ENCODE peak calls at places on chromosomes 7 and 10, in eight cellular contexts. J is NB4, N is left ventricle myocardium inferior, B is HAP-1, X is HepG2, P is Peyer's patch, M is heart right ventricle, W is NT2/D1. O is an unnamed sample.
A peak's percentile ranks its signal among the peaks of the same experiment; 100 is the strongest.

GRCh38 chr7:101112233-101112632 is 14.7 kb upstream of the SERPINE1 start:
- DNase-seq in J (no peak), N (peak; percentile 77), B (no peak), X (no peak), P (no peak), M (peak; percentile 85), W (no peak), O (peak; percentile 100)

GRCh38 chr10:29876008-29876555 is 183.3 kb downstream of the JCAD start:
- DNase-seq in J (no peak), N (no peak), B (no peak), X (no peak), P (no peak), M (no peak), W (no peak), O (no peak)

GRCh38 chr10:7876541-7877127 is 58.3 kb downstream of the TAF3 start:
- DNase-seq in J (no peak), N (no peak), B (no peak), X (no peak), P (no peak), M (no peak), W (no peak), O (no peak)

GRCh38 chr7:130157700-130158099 is 47.5 kb downstream of the TMEM209 start:
- DNase-seq in J (no peak), N (no peak), B (no peak), X (no peak), P (no peak), M (no peak), W (no peak), O (no peak)

GRCh38 chr7:77799078-77799964 is 748 bp downstream of the PHTF2 start:
- DNase-seq in J (peak; percentile 84), N (peak; percentile 36), B (peak; percentile 76), X (no peak), P (peak; percentile 49), M (peak; percentile 42), W (peak; percentile 13), O (peak; percentile 40)

GRCh38 chr10:100730739-100731602 is 14.4 kb upstream of the PAX2 start:
- DNase-seq in J (peak; percentile 73), N (no peak), B (no peak), X (peak; percentile 5), P (no peak), M (no peak), W (no peak), O (peak; percentile 31)

GRCh38 chr10:3090914-3091313 is 23.6 kb downstream of the PFKP start:
- DNase-seq in J (no peak), N (peak; percentile 60), B (no peak), X (peak; percentile 17), P (no peak), M (peak; percentile 61), W (no peak), O (peak; percentile 75)

GRCh38 chr10:17227367-17228080 is 517 bp upstream of the VIM start:
- DNase-seq in J (peak; percentile 42), N (no peak), B (peak; percentile 42), X (no peak), P (no peak), M (no peak), W (no peak), O (peak; percentile 64)

GRCh38 chr10:129978980-129979379 is 14.9 kb upstream of the EBF3 start:
- DNase-seq in J (no peak), N (no peak), B (no peak), X (no peak), P (no peak), M (no peak), W (no peak), O (no peak)

GRCh38 chr10:6567894-6568293 is 12.2 kb downstream of the PRKCQ start:
- DNase-seq in J (no peak), N (no peak), B (no peak), X (no peak), P (no peak), M (no peak), W (no peak), O (no peak)

GRCh38 chr10:86325158-86325557 is 41.4 kb downstream of the GRID1 start:
- DNase-seq in J (no peak), N (no peak), B (no peak), X (no peak), P (no peak), M (no peak), W (no peak), O (no peak)

GRCh38 chr10:27816305-27816704 is 70.7 kb upstream of the MKX start:
- DNase-seq in J (no peak), N (no peak), B (no peak), X (no peak), P (no peak), M (no peak), W (no peak), O (no peak)

GRCh38 chr10:86655596-86655995 is 1.2 kb downstream of the OPN4 start:
- DNase-seq in J (no peak), N (no peak), B (no peak), X (no peak), P (no peak), M (no peak), W (no peak), O (no peak)

GRCh38 chr10:14062528-14063260 is 268.0 kb downstream of the FRMD4A start:
- DNase-seq in J (peak; percentile 14), N (no peak), B (no peak), X (no peak), P (no peak), M (no peak), W (no peak), O (peak; percentile 21)

GRCh38 chr7:80412842-80413241 is 99.0 kb downstream of the GNAT3 start:
- DNase-seq in J (no peak), N (no peak), B (no peak), X (no peak), P (no peak), M (no peak), W (no peak), O (no peak)

GRCh38 chr7:2036786-2037185 is 196.0 kb downstream of the MAD1L1 start:
- DNase-seq in J (no peak), N (peak; percentile 3), B (no peak), X (no peak), P (no peak), M (no peak), W (no peak), O (no peak)

GRCh38 chr7:2038876-2039728 is 193.6 kb downstream of the MAD1L1 start:
- DNase-seq in J (no peak), N (peak; percentile 9), B (no peak), X (no peak), P (no peak), M (no peak), W (no peak), O (peak; percentile 23)

GRCh38 chr7:2037301-2037804 is 195.4 kb downstream of the MAD1L1 start:
- DNase-seq in J (no peak), N (peak; percentile 11), B (no peak), X (no peak), P (no peak), M (no peak), W (no peak), O (no peak)

GRCh38 chr7:2040201-2040892 is 192.4 kb downstream of the MAD1L1 start:
- DNase-seq in J (no peak), N (peak; percentile 6), B (no peak), X (no peak), P (no peak), M (no peak), W (no peak), O (no peak)

GRCh38 chr7:2037805-2038635 is 194.7 kb downstream of the MAD1L1 start:
- DNase-seq in J (no peak), N (peak; percentile 53), B (no peak), X (no peak), P (no peak), M (peak; percentile 50), W (no peak), O (peak; percentile 30)
- H3K4me3 ChIP-seq in J (no peak overlapping the region), N (peak overlapping the region; percentile 56), B (no peak overlapping the region), X (no peak overlapping the region), P (peak overlapping the region; percentile 40), M (peak overlapping the region; percentile 46), W (no peak overlapping the region), O (no peak overlapping the region)

GRCh38 chr10:117346574-117346973 is 28.7 kb downstream of the PDZD8 start:
- DNase-seq in J (no peak), N (no peak), B (no peak), X (no peak), P (no peak), M (no peak), W (no peak), O (no peak)
- H3K4me3 ChIP-seq in J (no peak overlapping the region), N (no peak overlapping the region), B (no peak overlapping the region), X (no peak overlapping the region), P (no peak overlapping the region), M (no peak overlapping the region), W (no peak overlapping the region), O (no peak overlapping the region)

GRCh38 chr7:151114151-151115090 is 28.1 kb downstream of the AGAP3 start:
- DNase-seq in J (no peak), N (no peak), B (no peak), X (no peak), P (no peak), M (no peak), W (no peak), O (no peak)

GRCh38 chr7:151116603-151117002 is 30.3 kb downstream of the AGAP3 start:
- DNase-seq in J (no peak), N (no peak), B (no peak), X (no peak), P (no peak), M (no peak), W (no peak), O (no peak)

GRCh38 chr7:151113344-151114150 is 27.3 kb downstream of the AGAP3 start:
- DNase-seq in J (no peak), N (no peak), B (no peak), X (no peak), P (no peak), M (no peak), W (no peak), O (peak; percentile 72)

GRCh38 chr7:151115836-151116418 is 29.7 kb downstream of the AGAP3 start:
- DNase-seq in J (no peak), N (no peak), B (no peak), X (no peak), P (no peak), M (no peak), W (no peak), O (no peak)

DNA sequence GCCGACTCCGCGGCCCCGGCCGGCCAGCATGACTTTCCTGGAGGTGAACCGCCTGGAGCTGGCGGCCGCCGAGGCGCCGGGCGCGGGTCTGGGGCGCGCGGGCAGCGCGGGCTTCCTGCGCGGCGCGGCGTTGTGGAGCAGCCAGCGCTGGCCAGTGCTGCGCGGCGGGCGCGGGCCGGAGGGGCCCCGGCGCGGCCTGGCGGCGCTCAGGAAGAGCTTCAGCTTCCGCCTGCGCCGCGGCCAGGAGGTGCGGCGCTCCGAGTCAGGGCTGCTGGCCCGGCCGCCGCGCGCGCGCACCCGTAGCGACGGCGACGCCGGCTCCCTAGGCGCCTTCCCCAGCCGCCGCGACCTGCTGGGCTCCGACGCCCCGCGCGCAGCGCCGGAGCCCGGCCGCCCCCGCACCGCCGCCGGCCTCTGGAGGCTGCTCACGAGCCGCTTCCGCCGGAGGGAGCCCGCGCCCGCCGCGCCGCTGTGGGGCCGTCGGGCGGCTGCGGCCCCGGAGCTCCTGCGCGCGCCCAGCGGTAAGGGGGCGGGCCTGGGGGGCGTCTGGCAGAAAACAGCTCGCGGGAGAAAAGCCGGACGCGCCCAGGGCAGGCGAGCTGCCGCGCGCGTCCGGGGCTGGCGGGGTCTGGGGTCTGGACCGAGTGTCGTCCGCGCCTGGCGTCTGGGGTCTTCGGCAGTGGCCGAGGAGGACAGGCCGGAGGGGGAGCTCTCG is 29.0 kb downstream of the AGAP3 start:
- DNase-seq in J (no peak), N (no peak), B (no peak), X (no peak), P (no peak), M (no peak), W (no peak), O (no peak)
- H3K4me3 ChIP-seq in J (no peak overlapping the region), N (peak overlapping the region; percentile 44), B (no peak overlapping the region), X (no peak overlapping the region), P (peak overlapping the region; percentile 5), M (peak overlapping the region; percentile 35), W (peak overlapping the region; percentile 40), O (no peak overlapping the region)

GRCh38 chr10:15140640-15141039 is 27.9 kb downstream of the NMT2 start:
- DNase-seq in J (no peak), N (no peak), B (no peak), X (no peak), P (no peak), M (no peak), W (no peak), O (no peak)
- H3K4me3 ChIP-seq in J (no peak overlapping the region), N (no peak overlapping the region), B (no peak overlapping the region), X (no peak overlapping the region), P (no peak overlapping the region), M (no peak overlapping the region), W (no peak overlapping the region), O (no peak overlapping the region)

O was measured in cardiac fibroblast.